ENCODE peak calls at places on chromosomes 6 and 20, in eight cellular contexts. H is CD8-positive, alpha-beta T cell; W is GM12865; V is Right ventricle myocardium superior; D is T-helper 2 cell; U is GM04503; J is foreskin keratinocyte; E is fibroblast of pulmonary artery. S is an unnamed sample.

GRCh38 chr20:53126185-53126584 is 154.0 kb downstream of the TSHZ2 start:
- DNase-seq in J (no peak), W (no peak), H (no peak), E (no peak), D (no peak), U (no peak), V (no peak), S (no peak)

GRCh38 chr20:51760905-51761544 is 7.2 kb downstream of the ATP9A start:
- DNase-seq in W (peak), U (no peak), H (no peak), D (no peak), J (peak), E (peak), V (no peak), S (peak)

GRCh38 chr20:17992224-17992637 is 23.4 kb downstream of the MGME1 start:
- DNase-seq in U (no peak), W (peak), D (no peak), J (no peak), V (no peak), H (no peak), E (no peak), S (no peak)

GRCh38 chr20:17971571-17972013 is 2.8 kb downstream of the MGME1 start:
- DNase-seq in D (no peak), V (no peak), W (no peak), J (no peak), H (no peak), E (peak), U (no peak), S (peak)

GRCh38 chr6:129644567-129645015 is 65.4 kb downstream of the ARHGAP18 start:
- DNase-seq in E (peak), W (no peak), U (peak), H (no peak), V (no peak), J (peak), D (no peak), S (peak)

GRCh38 chr20:6034134-6034969 is 19.5 kb downstream of the LRRN4 start:
- DNase-seq in U (peak), E (peak), V (no peak), H (no peak), D (no peak), J (no peak), W (no peak), S (peak)

GRCh38 chr6:79671605-79672266 is 40.6 kb downstream of the SH3BGRL2 start:
- DNase-seq in V (peak), U (no peak), W (peak), D (no peak), H (peak), E (peak), J (peak), S (peak)

GRCh38 chr6:1131285-1132079 is 180.4 kb upstream of the FOXQ1 start:
- DNase-seq in U (peak), W (no peak), D (no peak), E (no peak), H (no peak), J (peak), V (no peak), S (peak)

GRCh38 chr6:127420558-127420957 is 38.6 kb downstream of the KIAA0408 start:
- DNase-seq in D (no peak), V (no peak), U (peak), J (peak), H (peak), E (peak), W (peak), S (peak)

GRCh38 chr20:24783631-24784492 is 165.2 kb upstream of the CST7 start:
- DNase-seq in U (no peak), H (no peak), W (peak), J (no peak), V (no peak), D (no peak), E (no peak), S (no peak)

GRCh38 chr6:63817492-63818050 is 182.0 kb downstream of the PHF3 start:
- DNase-seq in H (no peak), U (no peak), J (no peak), W (no peak), V (no peak), E (peak), D (no peak), S (no peak)

S was measured in astrocyte of the hippocampus.